ENCODE peak calls at places on chromosome 16, in four cellular contexts. J is prostate gland; F is PC-3; E is CD8-positive, alpha-beta T cell. Q is an unnamed sample.

GRCh38 chr16:23408242-23409201 is 44.5 kb downstream of the COG7 start:
- DNase-seq in J (peak; percentile 41), F (peak; percentile 33), E (no peak), Q (peak; percentile 66)

GRCh38 chr16:67865318-67865717 is 7.5 kb upstream of the EDC4 start:
- DNase-seq in J (no peak), F (peak; percentile 45), E (no peak), Q (peak; percentile 56)

GRCh38 chr16:89363621-89364393 is 126.6 kb downstream of the ANKRD11 start:
- DNase-seq in J (no peak), F (peak; percentile 59), E (no peak), Q (peak; percentile 80)

GRCh38 chr16:78528265-78528664 is 428.8 kb downstream of the WWOX start:
- DNase-seq in J (no peak), F (no peak), E (no peak), Q (no peak)

GRCh38 chr16:67923414-67924127 is 8.1 kb downstream of the CTRL start:
- DNase-seq in J (peak; percentile 44), F (no peak), E (no peak), Q (no peak)

GRCh38 chr16:67268136-67268579 is 11.2 kb upstream of the PLEKHG4 start:
- DNase-seq in J (no peak), F (peak; percentile 54), E (no peak), Q (peak; percentile 97)

GRCh38 chr16:84292032-84292431 is 2.6 kb upstream of the WFDC1 start:
- DNase-seq in J (no peak), F (no peak), E (no peak), Q (no peak)

GRCh38 chr16:19393226-19394074 is 24.2 kb upstream of the TMC5 start:
- DNase-seq in J (peak; percentile 59), F (peak; percentile 85), E (no peak), Q (peak; percentile 32)

GRCh38 chr16:31265329-31266245 is 5.8 kb downstream of the ITGAM start:
- DNase-seq in J (no peak), F (peak; percentile 46), E (no peak), Q (peak; percentile 39)

GRCh38 chr16:30773826-30774225 is 11.7 kb downstream of the RNF40 start:
- DNase-seq in J (no peak), F (no peak), E (no peak), Q (no peak)

GRCh38 chr16:28318042-28318597 is 25.8 kb downstream of the SBK1 start:
- DNase-seq in J (no peak), F (no peak), E (no peak), Q (no peak)

GRCh38 chr16:67877064-67877463 is 4.2 kb downstream of the EDC4 start:
- DNase-seq in J (no peak), F (no peak), E (no peak), Q (no peak)

GRCh38 chr16:86777098-86777946 is 199.0 kb downstream of the FOXL1 start:
- DNase-seq in J (no peak), F (no peak), E (no peak), Q (peak; percentile 23)

GRCh38 chr16:85629853-85630252 is 16.7 kb downstream of the GSE1 start:
- DNase-seq in J (no peak), F (no peak), E (no peak), Q (no peak)

GRCh38 chr16:61792194-61792904 is 243.9 kb downstream of the CDH8 start:
- DNase-seq in J (no peak), F (peak; percentile 87), E (no peak), Q (peak; percentile 6)

GRCh38 chr16:8898660-8899318 is 16.6 kb downstream of the LITAFD start:
- DNase-seq in J (no peak), F (no peak), E (no peak), Q (no peak)

GRCh38 chr16:86330906-86331305 is 179.4 kb upstream of the FOXF1 start:
- DNase-seq in J (no peak), F (no peak), E (no peak), Q (no peak)

GRCh38 chr16:73122604-73123386 is 74.9 kb upstream of the ZFHX3 start:
- DNase-seq in J (no peak), F (no peak), E (no peak), Q (peak; percentile 62)

GRCh38 chr16:74320707-74321106 is 24.1 kb downstream of the PSMD7 start:
- DNase-seq in J (no peak), F (no peak), E (no peak), Q (no peak)

GRCh38 chr16:85284138-85284897 is 172.0 kb upstream of the CIBAR2 start:
- DNase-seq in J (no peak), F (no peak), E (no peak), Q (no peak)

GRCh38 chr16:21599994-21600773 is 807 bp downstream of the METTL9 start:
- DNase-seq in J (peak; percentile 11), F (peak; percentile 34), E (no peak), Q (peak; percentile 41)

GRCh38 chr16:75204410-75204758 is 2.6 kb downstream of the CTRB2 start:
- DNase-seq in J (no peak), F (no peak), E (no peak), Q (no peak)

GRCh38 chr16:68782198-68783174 is 45.4 kb downstream of the CDH1 start:
- DNase-seq in J (no peak), F (no peak), E (no peak), Q (no peak)

GRCh38 chr16:87127766-87128147 is 189.4 kb downstream of the C16orf95 start:
- DNase-seq in J (no peak), F (no peak), E (no peak), Q (no peak)

GRCh38 chr16:81918927-81919326 is 92.3 kb downstream of the SDR42E1 start:
- DNase-seq in J (no peak), F (no peak), E (no peak), Q (no peak)

GRCh38 chr16:89410794-89411309 is 79.5 kb downstream of the ANKRD11 start:
- DNase-seq in J (peak; percentile 91), F (no peak), E (no peak), Q (peak; percentile 90)

GRCh38 chr16:67953641-67954375 is 9.9 kb upstream of the LCAT start:
- DNase-seq in J (no peak), F (no peak), E (no peak), Q (no peak)

GRCh38 chr16:75138636-75139035 is 9.7 kb upstream of the ZFP1 start:
- DNase-seq in J (no peak), F (no peak), E (no peak), Q (peak; percentile 20)

GRCh38 chr16:2429771-2430663 is 770 bp downstream of the CCNF start:
- DNase-seq in J (peak; percentile 55), F (peak; percentile 45), E (no peak), Q (peak; percentile 26)
- TF ChIP-seq CTCF in J (no peak), F (peak; percentile 29), E (no peak), Q (no peak)

DNA sequence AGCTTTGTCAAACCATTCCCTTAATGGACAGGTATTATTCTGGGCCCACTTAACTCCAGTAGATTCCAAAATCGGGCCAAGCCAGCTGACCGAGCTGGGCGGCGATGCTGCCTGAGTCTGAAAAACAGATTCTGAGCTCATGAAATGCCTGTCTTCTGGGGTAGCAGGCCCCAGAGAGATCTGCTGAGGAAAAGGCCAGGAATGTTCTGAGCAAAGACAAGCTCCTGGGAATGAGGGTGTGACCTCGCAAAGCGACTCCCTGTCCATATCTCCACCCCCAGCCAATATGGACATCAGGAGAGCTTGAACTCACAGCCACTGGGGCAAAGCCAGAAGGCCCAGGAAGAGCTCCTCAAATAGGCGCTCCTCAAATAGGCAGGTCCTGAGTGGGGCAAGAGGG is 23.7 kb downstream of the ZNF423 start:
- DNase-seq in J (no peak), F (no peak), E (no peak), Q (peak; percentile 27)
- H3K4me3 ChIP-seq in J (no peak overlapping the region), F (no peak overlapping the region), E (no peak overlapping the region), Q (no peak overlapping the region)

DNA sequence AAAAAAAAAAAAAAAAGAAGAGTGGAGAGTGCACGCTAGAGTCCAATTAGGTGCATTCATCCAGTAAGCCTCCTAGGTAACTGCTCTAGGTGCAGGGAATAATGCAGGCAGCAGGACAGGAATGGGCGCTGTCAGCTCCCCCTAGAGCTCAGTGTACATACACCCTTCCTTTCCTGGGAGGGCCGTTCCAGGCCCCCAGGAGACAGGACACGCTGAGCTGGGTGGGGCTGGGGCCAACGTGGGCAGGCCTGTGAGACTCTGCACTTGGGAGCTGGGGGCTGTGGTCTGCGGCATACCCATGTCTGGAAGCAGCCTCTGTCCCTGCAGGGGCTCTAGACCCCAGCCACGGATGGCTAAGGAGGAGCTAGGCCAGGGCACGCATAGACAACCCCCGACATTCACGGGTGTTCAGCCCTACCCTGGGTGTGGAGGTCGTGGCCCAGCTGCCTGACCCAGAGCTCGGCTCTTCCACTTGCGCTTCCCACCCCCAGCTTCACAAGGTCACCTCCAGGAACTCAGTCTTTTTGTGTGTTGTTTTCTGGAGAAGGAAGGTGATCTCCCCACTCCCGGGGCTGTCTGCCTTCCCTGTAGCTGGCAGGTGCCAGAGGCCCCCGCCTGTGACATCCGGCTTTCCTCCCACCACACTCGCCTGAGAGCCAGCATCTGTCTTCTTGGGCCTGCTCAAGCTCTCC is 985 bp upstream of the ANTKMT start:
- DNase-seq in J (no peak), F (peak; percentile 53), E (no peak), Q (no peak)
- TF ChIP-seq CTCF in J (no peak), F (peak; percentile 42), E (no peak), Q (peak; percentile 29)

GRCh38 chr16:1442697-1443096 is 1.7 kb downstream of the CCDC154 start:
- DNase-seq in J (no peak), F (no peak), E (no peak), Q (no peak)
- H3K4me3 ChIP-seq in J (no peak overlapping the region), F (no peak overlapping the region), E (no peak overlapping the region), Q (no peak overlapping the region)

GRCh38 chr16:64132190-64132589 is 989.7 kb downstream of the CDH11 start:
- DNase-seq in J (no peak), F (no peak), E (no peak), Q (no peak)
- TF ChIP-seq CTCF in J (no peak), F (no peak), E (no peak), Q (no peak)

GRCh38 chr16:54587176-54587515 is 300.6 kb upstream of the IRX3 start:
- DNase-seq in J (no peak), F (no peak), E (no peak), Q (no peak)

GRCh38 chr16:54586474-54587175 is 300.0 kb upstream of the IRX3 start:
- DNase-seq in J (no peak), F (no peak), E (no peak), Q (no peak)

GRCh38 chr16:54584121-54584520 is 297.5 kb upstream of the IRX3 start:
- DNase-seq in J (no peak), F (no peak), E (no peak), Q (no peak)

GRCh38 chr16:54585966-54586365 is 299.4 kb upstream of the IRX3 start:
- DNase-seq in J (no peak), F (no peak), E (no peak), Q (no peak)

DNA sequence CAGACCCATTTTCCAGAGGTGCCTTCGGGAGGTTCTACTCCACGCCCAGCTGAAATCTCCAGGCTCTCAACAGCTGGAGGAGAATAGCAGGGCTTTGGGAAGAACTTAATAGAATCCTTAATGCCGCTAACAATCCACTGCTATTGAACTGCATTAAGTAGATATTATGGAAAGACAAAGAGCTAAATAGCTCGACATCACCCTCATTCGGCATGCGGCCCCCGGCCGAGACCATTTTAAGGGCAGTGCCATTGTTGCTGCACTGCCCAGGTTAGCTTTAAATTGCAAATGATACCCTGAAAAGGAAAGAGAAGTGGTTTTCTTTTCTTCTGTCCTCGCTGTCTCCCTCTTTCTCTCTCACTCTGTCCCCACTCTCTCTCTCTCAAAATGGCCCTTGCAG is 298.5 kb upstream of the IRX3 start:
- DNase-seq in J (no peak), F (no peak), E (no peak), Q (no peak)
- H3K4me3 ChIP-seq in J (no peak overlapping the region), F (no peak overlapping the region), E (no peak overlapping the region), Q (no peak overlapping the region)